ENCODE peak calls at places on chromosomes 3 and 15, in five cellular contexts. One of them, this sample, is unnamed.

GRCh38 chr15:74543583-74543982 is 2.6 kb downstream of the ARID3B start:
- DNase-seq in heart right ventricle: no peak
- DNase-seq in heart left ventricle: no peak
- DNase-seq in dorsolateral prefrontal cortex: no peak
- DNase-seq in tibial artery: no peak
- DNase-seq in this sample: no peak

GRCh38 chr15:98968576-98968975 is 39.0 kb downstream of the PGPEP1L start:
- DNase-seq in heart right ventricle: no peak
- DNase-seq in heart left ventricle: no peak
- DNase-seq in dorsolateral prefrontal cortex: no peak
- DNase-seq in tibial artery: no peak
- DNase-seq in this sample: no peak

GRCh38 chr15:62653122-62653521 is 389.4 kb upstream of the TPM1 start:
- DNase-seq in heart right ventricle: no peak
- DNase-seq in heart left ventricle: no peak
- DNase-seq in dorsolateral prefrontal cortex: no peak
- DNase-seq in tibial artery: no peak
- DNase-seq in this sample: no peak

GRCh38 chr3:124714218-124714853 is 15.9 kb upstream of the UMPS start:
- DNase-seq in heart right ventricle: no peak
- DNase-seq in heart left ventricle: no peak
- DNase-seq in dorsolateral prefrontal cortex: no peak
- DNase-seq in tibial artery: no peak
- DNase-seq in this sample: no peak

GRCh38 chr15:70486451-70487379 is 276.6 kb downstream of the UACA start:
- DNase-seq in heart right ventricle: no peak
- DNase-seq in heart left ventricle: peak
- DNase-seq in dorsolateral prefrontal cortex: no peak
- DNase-seq in tibial artery: no peak
- DNase-seq in this sample: peak

GRCh38 chr3:58032186-58032585 is 24.0 kb downstream of the FLNB start:
- DNase-seq in heart right ventricle: no peak
- DNase-seq in heart left ventricle: no peak
- DNase-seq in dorsolateral prefrontal cortex: no peak
- DNase-seq in tibial artery: no peak
- DNase-seq in this sample: no peak

GRCh38 chr15:98126326-98127090 is 166.0 kb downstream of the ARRDC4 start:
- DNase-seq in heart right ventricle: no peak
- DNase-seq in heart left ventricle: no peak
- DNase-seq in dorsolateral prefrontal cortex: no peak
- DNase-seq in tibial artery: no peak
- DNase-seq in this sample: no peak

GRCh38 chr3:156382458-156383346 is 172.2 kb downstream of the SSR3 start:
- DNase-seq in heart right ventricle: no peak
- DNase-seq in heart left ventricle: no peak
- DNase-seq in dorsolateral prefrontal cortex: no peak
- DNase-seq in tibial artery: no peak
- DNase-seq in this sample: no peak

GRCh38 chr3:183448369-183449128 is 20.1 kb upstream of the MCF2L2 start:
- DNase-seq in heart right ventricle: no peak
- DNase-seq in heart left ventricle: no peak
- DNase-seq in dorsolateral prefrontal cortex: no peak
- DNase-seq in tibial artery: no peak
- DNase-seq in this sample: no peak

GRCh38 chr15:44670087-44670945 is 6.9 kb upstream of the SPG11 start:
- DNase-seq in heart right ventricle: no peak
- DNase-seq in heart left ventricle: no peak
- DNase-seq in dorsolateral prefrontal cortex: no peak
- DNase-seq in tibial artery: no peak
- DNase-seq in this sample: no peak

GRCh38 chr3:30476373-30477082 is 129.9 kb upstream of the TGFBR2 start:
- DNase-seq in heart right ventricle: no peak
- DNase-seq in heart left ventricle: no peak
- DNase-seq in dorsolateral prefrontal cortex: no peak
- DNase-seq in tibial artery: no peak
- DNase-seq in this sample: no peak

GRCh38 chr3:64327039-64327804 is 102.0 kb upstream of the PRICKLE2 start:
- DNase-seq in heart right ventricle: peak
- DNase-seq in heart left ventricle: peak
- DNase-seq in dorsolateral prefrontal cortex: peak
- DNase-seq in tibial artery: peak
- DNase-seq in this sample: no peak

GRCh38 chr15:95024388-95024787 is 793.0 kb downstream of the MCTP2 start:
- DNase-seq in heart right ventricle: no peak
- DNase-seq in heart left ventricle: no peak
- DNase-seq in dorsolateral prefrontal cortex: no peak
- DNase-seq in tibial artery: no peak
- DNase-seq in this sample: peak

DNA sequence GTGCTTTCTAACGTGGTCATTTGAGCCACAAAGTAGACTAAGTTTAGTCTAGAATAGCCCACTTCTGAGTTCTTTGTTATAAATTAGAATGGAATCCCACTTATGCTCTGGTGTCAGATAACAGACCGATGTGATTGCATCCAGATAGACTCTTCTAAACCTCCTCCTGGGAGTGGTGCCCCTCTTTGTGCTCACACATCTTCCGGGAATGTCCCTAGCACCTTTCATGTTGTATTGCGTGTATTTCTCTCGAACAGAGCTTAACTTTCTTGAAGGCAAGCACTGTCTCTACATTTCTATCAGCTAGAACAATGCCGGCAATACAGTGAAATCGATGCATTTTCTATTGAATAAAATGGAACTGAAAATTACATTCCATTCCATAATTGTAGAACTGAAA is 23.0 kb downstream of the CP start:
- DNase-seq in heart right ventricle: no peak
- DNase-seq in heart left ventricle: no peak
- DNase-seq in dorsolateral prefrontal cortex: no peak
- DNase-seq in tibial artery: no peak
- DNase-seq in this sample: no peak
- H3K4me3 ChIP-seq in heart right ventricle: no peak
- H3K4me3 ChIP-seq in heart left ventricle: no peak
- H3K4me3 ChIP-seq in dorsolateral prefrontal cortex: no peak
- H3K4me3 ChIP-seq in tibial artery: no peak
- H3K4me3 ChIP-seq in this sample: no peak

GRCh38 chr3:159764211-159765024 is 224.2 kb upstream of the IL12A start:
- DNase-seq in heart right ventricle: peak
- DNase-seq in heart left ventricle: peak
- DNase-seq in dorsolateral prefrontal cortex: peak
- DNase-seq in tibial artery: peak
- DNase-seq in this sample: no peak

GRCh38 chr3:159765025-159765859 is 223.4 kb upstream of the IL12A start:
- DNase-seq in heart right ventricle: peak
- DNase-seq in heart left ventricle: peak
- DNase-seq in dorsolateral prefrontal cortex: peak
- DNase-seq in tibial artery: peak
- DNase-seq in this sample: peak

GRCh38 chr3:159763466-159764210 is 225.0 kb upstream of the IL12A start:
- DNase-seq in heart right ventricle: peak
- DNase-seq in heart left ventricle: peak
- DNase-seq in dorsolateral prefrontal cortex: peak
- DNase-seq in tibial artery: peak
- DNase-seq in this sample: no peak

GRCh38 chr3:159765860-159766294 is 222.8 kb upstream of the IL12A start:
- DNase-seq in heart right ventricle: no peak
- DNase-seq in heart left ventricle: no peak
- DNase-seq in dorsolateral prefrontal cortex: no peak
- DNase-seq in tibial artery: peak
- DNase-seq in this sample: no peak

DNA sequence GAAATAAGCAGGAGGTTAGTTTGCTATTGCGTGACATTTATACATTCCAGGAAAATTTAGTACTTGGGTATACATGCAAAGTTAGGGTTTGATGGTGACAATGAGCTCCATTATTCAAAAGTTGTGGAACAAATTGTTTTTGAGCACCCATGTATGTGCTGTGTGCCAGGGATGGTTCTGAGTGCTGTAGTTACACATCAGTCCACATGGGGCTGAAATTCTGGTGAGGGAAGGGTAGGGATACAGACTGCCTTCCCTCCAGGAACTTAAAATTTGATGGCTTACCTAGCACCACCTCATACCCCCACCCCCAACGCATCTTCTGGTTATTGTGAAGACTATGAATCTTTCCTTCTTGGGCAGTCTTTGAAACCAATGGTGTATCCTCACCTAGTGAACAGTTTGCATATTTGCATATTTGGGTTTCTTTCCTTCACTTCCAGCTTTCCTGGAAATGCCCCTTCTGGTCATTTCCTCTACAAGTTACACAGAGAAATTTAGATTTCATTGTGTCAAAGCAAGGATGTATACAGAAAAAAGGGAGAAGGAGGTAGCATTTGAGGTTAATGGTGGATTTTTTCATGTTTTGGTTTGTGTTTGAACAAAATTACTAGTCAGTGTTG is 222.0 kb upstream of the IL12A start:
- DNase-seq in heart right ventricle: no peak
- DNase-seq in heart left ventricle: no peak
- DNase-seq in dorsolateral prefrontal cortex: no peak
- DNase-seq in tibial artery: no peak
- DNase-seq in this sample: no peak
- TF ChIP-seq CTCF in heart right ventricle: peak
- TF ChIP-seq CTCF in heart left ventricle: peak
- TF ChIP-seq CTCF in dorsolateral prefrontal cortex: peak
- TF ChIP-seq CTCF in tibial artery: peak
- TF ChIP-seq CTCF in this sample: peak

GRCh38 chr3:141368925-141369794 is 856 bp downstream of the ZBTB38 start:
- DNase-seq in heart right ventricle: no peak
- DNase-seq in heart left ventricle: no peak
- DNase-seq in dorsolateral prefrontal cortex: no peak
- DNase-seq in tibial artery: no peak
- DNase-seq in this sample: no peak
- H3K4me3 ChIP-seq in heart right ventricle: peak
- H3K4me3 ChIP-seq in heart left ventricle: peak
- H3K4me3 ChIP-seq in dorsolateral prefrontal cortex: peak
- H3K4me3 ChIP-seq in tibial artery: peak
- H3K4me3 ChIP-seq in this sample: peak

GRCh38 chr15:26070095-26070532 is 207.0 kb upstream of the ATP10A start:
- DNase-seq in heart right ventricle: no peak
- DNase-seq in heart left ventricle: no peak
- DNase-seq in dorsolateral prefrontal cortex: peak
- DNase-seq in tibial artery: no peak
- DNase-seq in this sample: no peak

GRCh38 chr15:26069204-26069603 is 206.1 kb upstream of the ATP10A start:
- DNase-seq in heart right ventricle: no peak
- DNase-seq in heart left ventricle: no peak
- DNase-seq in dorsolateral prefrontal cortex: no peak
- DNase-seq in tibial artery: no peak
- DNase-seq in this sample: no peak

GRCh38 chr15:26066896-26067295 is 203.8 kb upstream of the ATP10A start:
- DNase-seq in heart right ventricle: no peak
- DNase-seq in heart left ventricle: no peak
- DNase-seq in dorsolateral prefrontal cortex: no peak
- DNase-seq in tibial artery: no peak
- DNase-seq in this sample: no peak

DNA sequence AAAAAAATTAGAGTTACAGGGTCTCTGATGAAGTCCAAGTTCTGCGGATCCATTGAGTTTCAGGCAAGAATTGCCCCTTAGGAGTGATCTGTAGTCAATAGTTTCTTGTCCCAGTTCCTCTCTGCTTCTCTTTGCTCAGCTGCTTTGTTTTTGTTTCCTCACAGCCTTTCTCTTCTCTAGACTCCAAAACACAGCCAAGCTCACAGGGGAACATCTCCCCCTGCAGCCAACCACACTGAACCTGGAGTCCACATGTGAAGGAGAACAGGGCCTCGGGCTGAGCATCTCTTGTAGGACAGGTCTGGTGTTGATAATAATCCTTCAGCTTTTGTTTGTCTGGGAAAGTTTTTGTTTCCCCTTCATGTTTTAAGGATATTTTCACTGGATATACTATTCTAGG is 202.6 kb upstream of the ATP10A start:
- DNase-seq in heart right ventricle: no peak
- DNase-seq in heart left ventricle: no peak
- DNase-seq in dorsolateral prefrontal cortex: no peak
- DNase-seq in tibial artery: no peak
- DNase-seq in this sample: no peak
- TF ChIP-seq CTCF in heart right ventricle: no peak
- TF ChIP-seq CTCF in heart left ventricle: no peak
- TF ChIP-seq CTCF in dorsolateral prefrontal cortex: no peak
- TF ChIP-seq CTCF in tibial artery: no peak
- TF ChIP-seq CTCF in this sample: no peak

DNA sequence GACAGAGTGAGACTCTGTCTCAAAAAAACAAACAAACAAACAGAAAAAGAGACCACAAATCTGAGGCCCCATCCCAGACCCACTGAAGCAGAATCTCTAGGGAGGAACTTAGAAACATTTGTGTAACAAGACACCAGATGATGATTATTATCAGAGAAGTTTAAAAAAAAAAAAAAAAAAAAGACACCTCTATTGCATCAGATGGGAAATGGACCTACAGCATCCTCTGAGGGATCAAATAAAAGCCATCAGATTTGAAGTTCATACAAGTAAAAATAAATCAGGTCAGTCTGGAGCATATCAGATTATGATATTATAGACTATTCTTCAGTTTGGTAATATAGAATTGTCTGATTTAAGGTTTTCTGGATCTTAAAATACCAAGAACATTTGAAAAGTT is 21.9 kb upstream of the LIPC start:
- DNase-seq in heart right ventricle: no peak
- DNase-seq in heart left ventricle: no peak
- DNase-seq in dorsolateral prefrontal cortex: no peak
- DNase-seq in tibial artery: no peak
- DNase-seq in this sample: no peak
- H3K4me3 ChIP-seq in heart right ventricle: no peak
- H3K4me3 ChIP-seq in heart left ventricle: no peak
- H3K4me3 ChIP-seq in dorsolateral prefrontal cortex: no peak
- H3K4me3 ChIP-seq in tibial artery: peak
- H3K4me3 ChIP-seq in this sample: no peak

DNA sequence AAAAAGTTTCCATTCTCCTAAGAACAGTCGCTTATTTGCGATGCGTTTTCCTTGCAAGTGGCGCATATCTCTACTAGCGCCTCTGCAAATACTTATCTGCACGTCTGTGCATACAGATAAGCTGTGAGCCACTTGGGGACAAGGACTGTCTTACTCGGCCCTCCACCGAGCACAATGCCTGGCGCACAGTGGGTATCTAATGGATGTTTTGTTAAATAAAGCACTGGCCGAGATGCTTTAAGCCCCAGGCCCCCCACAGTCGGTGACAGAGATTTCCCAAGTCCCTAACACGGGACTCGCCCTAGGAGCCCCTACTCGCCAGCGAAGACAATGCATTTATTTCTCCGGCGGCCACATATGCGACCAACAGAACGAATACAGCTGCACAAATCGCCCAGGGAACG is 503 bp downstream of the HLTF start:
- DNase-seq in heart right ventricle: no peak
- DNase-seq in heart left ventricle: no peak
- DNase-seq in dorsolateral prefrontal cortex: no peak
- DNase-seq in tibial artery: no peak
- DNase-seq in this sample: no peak
- TF ChIP-seq CTCF in heart right ventricle: no peak
- TF ChIP-seq CTCF in heart left ventricle: no peak
- TF ChIP-seq CTCF in dorsolateral prefrontal cortex: no peak
- TF ChIP-seq CTCF in tibial artery: no peak
- TF ChIP-seq CTCF in this sample: no peak

DNA sequence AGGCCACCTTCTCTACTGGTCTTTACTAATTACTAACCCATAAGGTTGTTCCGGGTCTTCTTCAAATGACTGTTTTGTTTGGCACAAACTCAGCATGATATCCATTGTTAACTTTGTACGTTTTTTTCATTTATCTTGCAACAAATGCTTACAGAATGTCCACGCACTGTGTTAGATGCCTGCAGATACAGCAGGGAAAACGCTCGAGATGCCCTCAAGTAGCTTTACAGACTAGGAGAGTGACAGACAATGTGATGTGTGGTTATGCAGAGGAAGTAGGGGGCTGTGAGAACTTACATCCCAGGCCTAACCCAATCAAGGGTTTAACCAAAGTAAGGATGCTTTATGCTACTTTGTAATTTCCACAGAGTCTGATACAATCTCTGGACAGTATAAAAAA is 949 bp upstream of the RFC4 start:
- DNase-seq in heart right ventricle: no peak
- DNase-seq in heart left ventricle: no peak
- DNase-seq in dorsolateral prefrontal cortex: no peak
- DNase-seq in tibial artery: no peak
- DNase-seq in this sample: no peak
- H3K4me3 ChIP-seq in heart right ventricle: no peak
- H3K4me3 ChIP-seq in heart left ventricle: peak
- H3K4me3 ChIP-seq in dorsolateral prefrontal cortex: no peak
- H3K4me3 ChIP-seq in tibial artery: peak
- H3K4me3 ChIP-seq in this sample: peak